ENCODE peak calls at places on chromosomes 11 and 22, in five cellular contexts. J is GM12865, C is left lung, Y is bronchial epithelial cell, M is AG04450. X is an unnamed sample.

GRCh38 chr11:92279056-92279455 is 54.4 kb downstream of the FAT3 start:
- DNase-seq in J (no peak), C (no peak), Y (no peak), M (no peak), X (no peak)

GRCh38 chr11:62839050-62840015 is at the start of gene WDR74:
- DNase-seq in J (peak), C (peak), Y (peak), M (peak), X (peak)

GRCh38 chr11:130485983-130486970 is 37.8 kb downstream of the ADAMTS15 start:
- DNase-seq in J (no peak), C (no peak), Y (no peak), M (no peak), X (no peak)

GRCh38 chr11:121890377-121890776 is 225.6 kb downstream of the BLID start:
- DNase-seq in J (no peak), C (no peak), Y (no peak), M (no peak), X (peak)

GRCh38 chr11:27331984-27332383 is 31.0 kb downstream of the CCDC34 start:
- DNase-seq in J (no peak), C (no peak), Y (no peak), M (no peak), X (no peak)

GRCh38 chr11:74870485-74870884 is 78.4 kb downstream of the XRRA1 start:
- DNase-seq in J (peak), C (no peak), Y (peak), M (peak), X (no peak)

GRCh38 chr11:130037058-130037457 is 32.6 kb upstream of the APLP2 start:
- DNase-seq in J (no peak), C (no peak), Y (peak), M (no peak), X (no peak)

GRCh38 chr22:45334068-45334467 is 24.3 kb downstream of the FAM118A start:
- DNase-seq in J (no peak), C (no peak), Y (peak), M (no peak), X (peak)

GRCh38 chr11:110432713-110433392 is 3.1 kb downstream of the FDX1 start:
- DNase-seq in J (no peak), C (no peak), Y (peak), M (no peak), X (no peak)

GRCh38 chr22:38083931-38084631 is at the start of gene SLC16A8:
- DNase-seq in J (no peak), C (no peak), Y (no peak), M (no peak), X (no peak)

GRCh38 chr11:63518548-63518947 is 12.7 kb downstream of the LGALS12 start:
- DNase-seq in J (no peak), C (no peak), Y (no peak), M (no peak), X (no peak)

GRCh38 chr11:3189886-3190583 is 24.9 kb upstream of the OSBPL5 start:
- DNase-seq in J (no peak), C (no peak), Y (no peak), M (no peak), X (no peak)

GRCh38 chr22:41415554-41415953 is 31.0 kb downstream of the TOB2 start:
- DNase-seq in J (no peak), C (no peak), Y (no peak), M (no peak), X (no peak)

GRCh38 chr11:42462558-42463310 is 849.1 kb upstream of the API5 start:
- DNase-seq in J (no peak), C (no peak), Y (peak), M (no peak), X (no peak)

GRCh38 chr11:65649656-65650546 is 12.0 kb downstream of the SIPA1 start:
- DNase-seq in J (no peak), C (peak), Y (no peak), M (no peak), X (no peak)

DNA sequence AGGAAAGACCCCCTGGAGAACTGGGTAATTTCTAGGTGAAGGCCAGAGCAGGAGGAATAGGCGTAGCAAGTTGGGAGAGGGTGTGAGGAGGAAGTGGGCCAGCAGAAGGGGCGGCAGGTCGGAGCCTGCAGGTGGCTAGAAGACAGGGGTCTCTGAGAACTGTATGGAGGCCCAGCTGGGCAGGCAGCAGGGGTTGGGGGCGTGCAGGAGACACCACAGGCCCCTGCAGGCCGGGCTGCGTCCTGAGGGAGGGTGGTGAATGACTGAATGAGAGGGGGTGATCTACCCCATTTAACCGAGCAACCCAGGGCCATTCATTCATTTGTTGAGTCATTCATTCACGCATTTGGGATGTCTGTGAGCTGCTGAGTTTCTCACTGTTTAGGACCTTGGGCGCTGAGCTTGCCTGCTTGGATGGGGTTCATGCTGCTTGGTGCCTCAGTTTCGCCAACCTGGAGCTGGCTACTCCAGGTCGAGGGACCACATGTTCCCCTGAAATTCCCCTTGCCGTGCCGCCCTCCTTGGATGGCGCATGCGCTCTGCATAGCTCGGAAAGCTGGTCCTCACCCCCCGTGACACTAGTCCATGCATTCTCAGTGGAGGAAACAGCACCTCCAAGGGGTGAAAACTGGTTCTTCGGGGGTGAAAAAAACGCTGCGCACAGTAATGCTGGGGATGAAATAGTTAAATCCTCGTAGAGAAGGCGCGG is 15.6 kb downstream of the MPPED1 start:
- DNase-seq in J (no peak), C (no peak), Y (no peak), M (no peak), X (no peak)
- H3K4me3 ChIP-seq in J (no peak), C (no peak), Y (no peak), M (no peak), X (no peak)

GRCh38 chr11:58586998-58587397 is 8.1 kb downstream of the ZFP91 start:
- DNase-seq in J (no peak), C (no peak), Y (no peak), M (no peak), X (no peak)
- TF ChIP-seq CTCF in J (no peak), C (no peak), Y (no peak), M (no peak), X (no peak)

GRCh38 chr11:57321388-57321995 is 3.3 kb downstream of the TNKS1BP1 start:
- DNase-seq in J (no peak), C (no peak), Y (no peak), M (no peak), X (no peak)
- H3K4me3 ChIP-seq in J (no peak), C (peak), Y (peak), M (peak), X (peak)

GRCh38 chr22:47918276-47918928 is 1156.0 kb downstream of the TBC1D22A start:
- DNase-seq in J (no peak), C (no peak), Y (no peak), M (no peak), X (no peak)

GRCh38 chr22:47921906-47922305 is 1159.5 kb downstream of the TBC1D22A start:
- DNase-seq in J (no peak), C (no peak), Y (no peak), M (no peak), X (no peak)

GRCh38 chr22:47920380-47920959 is 1158.0 kb downstream of the TBC1D22A start:
- DNase-seq in J (no peak), C (no peak), Y (no peak), M (no peak), X (no peak)

GRCh38 chr22:47919893-47920292 is 1157.4 kb downstream of the TBC1D22A start:
- DNase-seq in J (no peak), C (no peak), Y (no peak), M (no peak), X (no peak)

GRCh38 chr22:47918936-47919505 is 1156.6 kb downstream of the TBC1D22A start:
- DNase-seq in J (no peak), C (no peak), Y (no peak), M (no peak), X (no peak)
- TF ChIP-seq CTCF in J (no peak), C (no peak), Y (no peak), M (no peak), X (no peak)

GRCh38 chr11:69702239-69702668 is 1.6 kb downstream of the FGF19 start:
- DNase-seq in J (no peak), C (no peak), Y (no peak), M (no peak), X (no peak)
- H3K4me3 ChIP-seq in J (no peak), C (no peak), Y (no peak), M (no peak), X (no peak)

DNA sequence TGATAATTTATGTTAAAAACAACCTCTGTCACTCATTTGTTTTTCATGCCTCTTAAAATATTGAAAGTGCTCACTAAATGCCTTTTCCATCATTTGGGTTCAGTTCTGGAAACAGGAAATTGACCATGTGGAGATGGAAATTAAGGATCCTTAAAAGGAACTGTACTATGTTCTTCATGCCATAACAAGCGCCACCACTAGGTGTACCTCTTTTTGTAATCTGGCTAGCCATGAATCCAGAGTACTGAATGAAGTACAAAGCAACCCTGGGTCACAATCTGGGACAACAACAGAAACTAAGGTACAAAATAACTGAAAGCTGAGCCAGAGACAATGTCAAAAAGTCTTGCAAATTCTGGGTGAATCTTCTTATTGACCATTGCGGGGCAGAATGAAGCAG is 559.1 kb downstream of the FAM181B start:
- DNase-seq in J (no peak), C (no peak), Y (peak), M (no peak), X (no peak)
- TF ChIP-seq CTCF in J (peak), C (no peak), Y (peak), M (peak), X (no peak)

GRCh38 chr11:59556115-59556882 is 45.0 kb downstream of the OR4D9 start:
- DNase-seq in J (peak), C (no peak), Y (peak), M (peak), X (no peak)

GRCh38 chr11:59560290-59560701 is 49.0 kb downstream of the OR4D9 start:
- DNase-seq in J (peak), C (no peak), Y (peak), M (no peak), X (no peak)

GRCh38 chr11:59556883-59557205 is 45.5 kb downstream of the OR4D9 start:
- DNase-seq in J (peak), C (no peak), Y (no peak), M (no peak), X (no peak)

GRCh38 chr11:59559886-59560285 is 48.5 kb downstream of the OR4D9 start:
- DNase-seq in J (no peak), C (no peak), Y (no peak), M (no peak), X (no peak)

GRCh38 chr11:59557940-59558643 is 46.8 kb downstream of the OR4D9 start:
- DNase-seq in J (no peak), C (no peak), Y (no peak), M (no peak), X (no peak)
- H3K4me3 ChIP-seq in J (peak), C (peak), Y (no peak), M (peak), X (peak)

DNA sequence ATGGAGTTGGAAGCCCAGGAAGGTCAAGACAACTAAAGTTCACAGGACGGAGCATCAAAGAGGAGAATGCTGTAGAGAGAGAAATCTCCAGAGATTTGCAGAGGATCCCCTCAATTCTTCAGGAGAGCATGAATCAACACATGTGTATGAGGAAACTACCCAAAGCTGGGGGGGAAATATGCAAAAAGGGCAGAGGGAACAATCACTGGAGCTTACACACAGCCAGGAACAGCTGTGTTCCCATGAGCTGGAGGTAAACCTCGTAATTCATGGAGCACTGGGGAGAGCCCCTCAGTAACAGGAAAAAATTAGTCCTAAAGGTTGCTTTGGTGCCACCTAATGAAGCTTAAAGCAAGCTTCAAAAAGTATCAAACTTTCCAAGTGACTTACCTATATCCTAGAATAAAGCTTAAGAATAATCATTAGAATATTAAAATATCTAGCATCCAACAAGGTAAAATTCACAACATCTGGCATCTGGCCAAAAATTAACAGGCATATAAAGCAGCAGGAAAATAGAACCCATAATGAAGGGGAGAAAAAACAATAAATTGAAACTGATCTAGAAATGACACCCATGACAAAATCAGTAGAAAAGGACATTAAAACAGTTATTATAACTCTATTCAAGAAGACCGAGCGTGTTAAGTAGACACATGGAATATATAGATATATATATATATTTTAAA is 134.2 kb downstream of the STK33 start:
- DNase-seq in J (no peak), C (no peak), Y (no peak), M (no peak), X (no peak)
- TF ChIP-seq CTCF in J (no peak), C (no peak), Y (no peak), M (no peak), X (no peak)

X was measured in AG09309.